ENCODE peak calls at places on chromosomes 2 and 18, in ten cellular contexts. One of them, this sample, is unnamed.

GRCh38 chr18:78080761-78081160 is 831.1 kb downstream of the GALR1 start:
- DNase-seq in endothelial cell: no peak
- DNase-seq in astrocyte: no peak
- DNase-seq in GM13976: no peak
- DNase-seq in osteoblast: no peak
- DNase-seq in mucosa of descending colon: no peak
- DNase-seq in GM10248: no peak
- DNase-seq in heart right ventricle: no peak
- DNase-seq in CD4-positive, alpha-beta T cell: no peak
- DNase-seq in gastrocnemius medialis: no peak
- DNase-seq in this sample: no peak

GRCh38 chr2:86453838-86454237 is 12.7 kb downstream of the KDM3A start:
- DNase-seq in endothelial cell: no peak
- DNase-seq in astrocyte: peak
- DNase-seq in GM13976: no peak
- DNase-seq in osteoblast: peak
- DNase-seq in mucosa of descending colon: no peak
- DNase-seq in GM10248: no peak
- DNase-seq in heart right ventricle: peak
- DNase-seq in CD4-positive, alpha-beta T cell: no peak
- DNase-seq in gastrocnemius medialis: no peak
- DNase-seq in this sample: peak

GRCh38 chr2:10225291-10226031 is 77.2 kb upstream of the HPCAL1 start:
- DNase-seq in endothelial cell: no peak
- DNase-seq in astrocyte: no peak
- DNase-seq in GM13976: no peak
- DNase-seq in osteoblast: peak
- DNase-seq in mucosa of descending colon: peak
- DNase-seq in GM10248: no peak
- DNase-seq in heart right ventricle: no peak
- DNase-seq in CD4-positive, alpha-beta T cell: no peak
- DNase-seq in gastrocnemius medialis: no peak
- DNase-seq in this sample: no peak

GRCh38 chr2:125696573-125696972 is 959.4 kb upstream of the GYPC start:
- DNase-seq in endothelial cell: no peak
- DNase-seq in astrocyte: no peak
- DNase-seq in GM13976: no peak
- DNase-seq in osteoblast: no peak
- DNase-seq in mucosa of descending colon: no peak
- DNase-seq in GM10248: no peak
- DNase-seq in heart right ventricle: no peak
- DNase-seq in CD4-positive, alpha-beta T cell: no peak
- DNase-seq in gastrocnemius medialis: no peak
- DNase-seq in this sample: no peak

GRCh38 chr2:134120718-134121630 is 132.9 kb upstream of the MGAT5 start:
- DNase-seq in endothelial cell: peak
- DNase-seq in astrocyte: peak
- DNase-seq in GM13976: peak
- DNase-seq in osteoblast: peak
- DNase-seq in mucosa of descending colon: peak
- DNase-seq in GM10248: peak
- DNase-seq in heart right ventricle: peak
- DNase-seq in CD4-positive, alpha-beta T cell: peak
- DNase-seq in gastrocnemius medialis: no peak
- DNase-seq in this sample: peak

GRCh38 chr18:56085561-56085960 is 497.6 kb upstream of the TCF4 start:
- DNase-seq in endothelial cell: no peak
- DNase-seq in astrocyte: peak
- DNase-seq in GM13976: no peak
- DNase-seq in osteoblast: no peak
- DNase-seq in mucosa of descending colon: no peak
- DNase-seq in GM10248: no peak
- DNase-seq in heart right ventricle: no peak
- DNase-seq in CD4-positive, alpha-beta T cell: no peak
- DNase-seq in gastrocnemius medialis: no peak
- DNase-seq in this sample: peak

GRCh38 chr2:138223321-138223720 is 259.0 kb downstream of the HNMT start:
- DNase-seq in endothelial cell: no peak
- DNase-seq in astrocyte: peak
- DNase-seq in GM13976: no peak
- DNase-seq in osteoblast: no peak
- DNase-seq in mucosa of descending colon: no peak
- DNase-seq in GM10248: no peak
- DNase-seq in heart right ventricle: no peak
- DNase-seq in CD4-positive, alpha-beta T cell: no peak
- DNase-seq in gastrocnemius medialis: no peak
- DNase-seq in this sample: no peak

GRCh38 chr2:237159006-237159897 is 73.6 kb downstream of the COPS8 start:
- DNase-seq in endothelial cell: no peak
- DNase-seq in astrocyte: no peak
- DNase-seq in GM13976: no peak
- DNase-seq in osteoblast: no peak
- DNase-seq in mucosa of descending colon: no peak
- DNase-seq in GM10248: no peak
- DNase-seq in heart right ventricle: no peak
- DNase-seq in CD4-positive, alpha-beta T cell: no peak
- DNase-seq in gastrocnemius medialis: peak
- DNase-seq in this sample: peak

GRCh38 chr2:95058989-95059601 is 33.6 kb downstream of the MAL start:
- DNase-seq in endothelial cell: no peak
- DNase-seq in astrocyte: no peak
- DNase-seq in GM13976: no peak
- DNase-seq in osteoblast: no peak
- DNase-seq in mucosa of descending colon: no peak
- DNase-seq in GM10248: no peak
- DNase-seq in heart right ventricle: no peak
- DNase-seq in CD4-positive, alpha-beta T cell: no peak
- DNase-seq in gastrocnemius medialis: no peak
- DNase-seq in this sample: no peak

GRCh38 chr2:238525990-238526389 is 99.3 kb downstream of the ASB1 start:
- DNase-seq in endothelial cell: no peak
- DNase-seq in astrocyte: no peak
- DNase-seq in GM13976: no peak
- DNase-seq in osteoblast: peak
- DNase-seq in mucosa of descending colon: no peak
- DNase-seq in GM10248: no peak
- DNase-seq in heart right ventricle: no peak
- DNase-seq in CD4-positive, alpha-beta T cell: no peak
- DNase-seq in gastrocnemius medialis: no peak
- DNase-seq in this sample: no peak

GRCh38 chr2:63047534-63048281 is 2.9 kb upstream of the OTX1 start:
- DNase-seq in endothelial cell: peak
- DNase-seq in astrocyte: no peak
- DNase-seq in GM13976: peak
- DNase-seq in osteoblast: peak
- DNase-seq in mucosa of descending colon: peak
- DNase-seq in GM10248: peak
- DNase-seq in heart right ventricle: no peak
- DNase-seq in CD4-positive, alpha-beta T cell: no peak
- DNase-seq in gastrocnemius medialis: no peak
- DNase-seq in this sample: no peak

GRCh38 chr2:20991031-20991430 is 52.8 kb downstream of the APOB start:
- DNase-seq in endothelial cell: no peak
- DNase-seq in astrocyte: no peak
- DNase-seq in GM13976: no peak
- DNase-seq in osteoblast: no peak
- DNase-seq in mucosa of descending colon: no peak
- DNase-seq in GM10248: no peak
- DNase-seq in heart right ventricle: no peak
- DNase-seq in CD4-positive, alpha-beta T cell: no peak
- DNase-seq in gastrocnemius medialis: no peak
- DNase-seq in this sample: no peak

GRCh38 chr2:230908595-230909191 is 16.3 kb downstream of the GPR55 start:
- DNase-seq in endothelial cell: no peak
- DNase-seq in astrocyte: peak
- DNase-seq in GM13976: peak
- DNase-seq in osteoblast: peak
- DNase-seq in mucosa of descending colon: peak
- DNase-seq in GM10248: no peak
- DNase-seq in heart right ventricle: no peak
- DNase-seq in CD4-positive, alpha-beta T cell: no peak
- DNase-seq in gastrocnemius medialis: no peak
- DNase-seq in this sample: peak

GRCh38 chr2:231162036-231162345 is 36.4 kb upstream of the ARMC9 start:
- DNase-seq in endothelial cell: no peak
- DNase-seq in astrocyte: peak
- DNase-seq in GM13976: no peak
- DNase-seq in osteoblast: peak
- DNase-seq in mucosa of descending colon: no peak
- DNase-seq in GM10248: no peak
- DNase-seq in heart right ventricle: no peak
- DNase-seq in CD4-positive, alpha-beta T cell: no peak
- DNase-seq in gastrocnemius medialis: no peak
- DNase-seq in this sample: peak

GRCh38 chr18:35511833-35512232 is 14.1 kb upstream of the INO80C start:
- DNase-seq in endothelial cell: no peak
- DNase-seq in astrocyte: no peak
- DNase-seq in GM13976: no peak
- DNase-seq in osteoblast: no peak
- DNase-seq in mucosa of descending colon: no peak
- DNase-seq in GM10248: no peak
- DNase-seq in heart right ventricle: no peak
- DNase-seq in CD4-positive, alpha-beta T cell: no peak
- DNase-seq in gastrocnemius medialis: no peak
- DNase-seq in this sample: no peak

GRCh38 chr2:121187922-121188411 is 97.0 kb downstream of the TFCP2L1 start:
- DNase-seq in endothelial cell: no peak
- DNase-seq in astrocyte: no peak
- DNase-seq in GM13976: no peak
- DNase-seq in osteoblast: no peak
- DNase-seq in mucosa of descending colon: no peak
- DNase-seq in GM10248: no peak
- DNase-seq in heart right ventricle: no peak
- DNase-seq in CD4-positive, alpha-beta T cell: no peak
- DNase-seq in gastrocnemius medialis: no peak
- DNase-seq in this sample: no peak
- TF ChIP-seq CTCF in endothelial cell: no peak
- TF ChIP-seq CTCF in astrocyte: no peak
- TF ChIP-seq CTCF in GM13976: no peak
- TF ChIP-seq CTCF in osteoblast: no peak
- TF ChIP-seq CTCF in mucosa of descending colon: no peak
- TF ChIP-seq CTCF in GM10248: no peak
- TF ChIP-seq CTCF in heart right ventricle: no peak
- TF ChIP-seq CTCF in CD4-positive, alpha-beta T cell: no peak
- TF ChIP-seq CTCF in gastrocnemius medialis: no peak
- TF ChIP-seq CTCF in this sample: no peak

GRCh38 chr2:216934623-216935022 is 74.8 kb upstream of the TNP1 start:
- DNase-seq in endothelial cell: no peak
- DNase-seq in astrocyte: no peak
- DNase-seq in GM13976: no peak
- DNase-seq in osteoblast: no peak
- DNase-seq in mucosa of descending colon: no peak
- DNase-seq in GM10248: no peak
- DNase-seq in heart right ventricle: no peak
- DNase-seq in CD4-positive, alpha-beta T cell: no peak
- DNase-seq in gastrocnemius medialis: no peak
- DNase-seq in this sample: no peak
- TF ChIP-seq CTCF in endothelial cell: no peak
- TF ChIP-seq CTCF in astrocyte: no peak
- TF ChIP-seq CTCF in GM13976: no peak
- TF ChIP-seq CTCF in osteoblast: no peak
- TF ChIP-seq CTCF in mucosa of descending colon: no peak
- TF ChIP-seq CTCF in GM10248: no peak
- TF ChIP-seq CTCF in heart right ventricle: no peak
- TF ChIP-seq CTCF in CD4-positive, alpha-beta T cell: no peak
- TF ChIP-seq CTCF in gastrocnemius medialis: no peak
- TF ChIP-seq CTCF in this sample: no peak

GRCh38 chr2:205808493-205809121 is 126.3 kb downstream of the NRP2 start:
- DNase-seq in endothelial cell: no peak
- DNase-seq in astrocyte: no peak
- DNase-seq in GM13976: no peak
- DNase-seq in osteoblast: no peak
- DNase-seq in mucosa of descending colon: no peak
- DNase-seq in GM10248: no peak
- DNase-seq in heart right ventricle: no peak
- DNase-seq in CD4-positive, alpha-beta T cell: no peak
- DNase-seq in gastrocnemius medialis: peak
- DNase-seq in this sample: no peak

GRCh38 chr2:205815645-205816044 is 133.3 kb downstream of the NRP2 start:
- DNase-seq in endothelial cell: no peak
- DNase-seq in astrocyte: no peak
- DNase-seq in GM13976: no peak
- DNase-seq in osteoblast: no peak
- DNase-seq in mucosa of descending colon: no peak
- DNase-seq in GM10248: no peak
- DNase-seq in heart right ventricle: no peak
- DNase-seq in CD4-positive, alpha-beta T cell: no peak
- DNase-seq in gastrocnemius medialis: no peak
- DNase-seq in this sample: no peak

GRCh38 chr2:205816268-205816667 is 134.0 kb downstream of the NRP2 start:
- DNase-seq in endothelial cell: no peak
- DNase-seq in astrocyte: no peak
- DNase-seq in GM13976: no peak
- DNase-seq in osteoblast: no peak
- DNase-seq in mucosa of descending colon: no peak
- DNase-seq in GM10248: no peak
- DNase-seq in heart right ventricle: no peak
- DNase-seq in CD4-positive, alpha-beta T cell: no peak
- DNase-seq in gastrocnemius medialis: no peak
- DNase-seq in this sample: no peak

GRCh38 chr2:205811387-205811786 is 129.1 kb downstream of the NRP2 start:
- DNase-seq in endothelial cell: no peak
- DNase-seq in astrocyte: no peak
- DNase-seq in GM13976: no peak
- DNase-seq in osteoblast: no peak
- DNase-seq in mucosa of descending colon: no peak
- DNase-seq in GM10248: no peak
- DNase-seq in heart right ventricle: no peak
- DNase-seq in CD4-positive, alpha-beta T cell: no peak
- DNase-seq in gastrocnemius medialis: no peak
- DNase-seq in this sample: no peak

DNA sequence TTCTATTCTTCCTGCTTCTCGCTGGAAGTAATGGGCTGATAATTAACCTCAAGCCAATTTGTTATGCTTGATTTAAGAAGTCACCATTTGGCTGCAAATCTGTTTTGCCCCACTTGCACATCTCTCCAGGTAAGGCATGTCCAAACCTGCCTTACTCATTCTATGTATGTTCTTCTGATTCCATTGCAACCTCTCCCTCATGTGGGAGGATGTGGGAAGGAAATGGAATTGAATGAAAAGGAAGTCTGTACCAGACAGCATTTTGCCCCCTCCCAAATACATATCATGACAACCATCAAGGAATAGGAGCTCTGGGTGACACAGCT is 131.7 kb downstream of the NRP2 start:
- DNase-seq in endothelial cell: no peak
- DNase-seq in astrocyte: no peak
- DNase-seq in GM13976: no peak
- DNase-seq in osteoblast: no peak
- DNase-seq in mucosa of descending colon: no peak
- DNase-seq in GM10248: no peak
- DNase-seq in heart right ventricle: no peak
- DNase-seq in CD4-positive, alpha-beta T cell: no peak
- DNase-seq in gastrocnemius medialis: no peak
- DNase-seq in this sample: no peak
- TF ChIP-seq CTCF in endothelial cell: no peak
- TF ChIP-seq CTCF in astrocyte: no peak
- TF ChIP-seq CTCF in GM13976: no peak
- TF ChIP-seq CTCF in osteoblast: no peak
- TF ChIP-seq CTCF in mucosa of descending colon: no peak
- TF ChIP-seq CTCF in GM10248: no peak
- TF ChIP-seq CTCF in heart right ventricle: no peak
- TF ChIP-seq CTCF in CD4-positive, alpha-beta T cell: no peak
- TF ChIP-seq CTCF in gastrocnemius medialis: no peak
- TF ChIP-seq CTCF in this sample: no peak

GRCh38 chr18:58387716-58388115 is 241.2 kb downstream of the ALPK2 start:
- DNase-seq in endothelial cell: no peak
- DNase-seq in astrocyte: no peak
- DNase-seq in GM13976: no peak
- DNase-seq in osteoblast: no peak
- DNase-seq in mucosa of descending colon: no peak
- DNase-seq in GM10248: no peak
- DNase-seq in heart right ventricle: no peak
- DNase-seq in CD4-positive, alpha-beta T cell: no peak
- DNase-seq in gastrocnemius medialis: no peak
- DNase-seq in this sample: no peak
- TF ChIP-seq CTCF in endothelial cell: no peak
- TF ChIP-seq CTCF in astrocyte: no peak
- TF ChIP-seq CTCF in GM13976: no peak
- TF ChIP-seq CTCF in osteoblast: no peak
- TF ChIP-seq CTCF in mucosa of descending colon: no peak
- TF ChIP-seq CTCF in GM10248: no peak
- TF ChIP-seq CTCF in heart right ventricle: no peak
- TF ChIP-seq CTCF in CD4-positive, alpha-beta T cell: no peak
- TF ChIP-seq CTCF in gastrocnemius medialis: no peak
- TF ChIP-seq CTCF in this sample: no peak